ENCODE peak calls at places on chromosomes 4 and X, in ten cellular contexts. One of them, this sample, is unnamed.

GRCh38 chr4:147853706-147854105 is 121.8 kb downstream of the ARHGAP10 start:
- DNase-seq in MV-4-11: no peak
- DNase-seq in NCI-H1105: no peak
- DNase-seq in activated gamma-delta T cell treated with Interleukin-2 at 50 U/mL for 16 hours: no peak
- DNase-seq in stimulated activated CD4-positive, alpha-beta T cell treated with anti-CD3 and anti-CD28 coated beads, Interleukin-1b, Interleukin-23, amount 100 ng/mL, for 4 hours: no peak
- DNase-seq in astrocyte of the spinal cord: no peak
- DNase-seq in Caki2: no peak
- DNase-seq in KBM-7: no peak
- DNase-seq in tibial artery: no peak
- DNase-seq in activated naive CD4-positive, alpha-beta T cell treated with anti-CD3 and anti-CD28 coated beads for 36 hours: no peak
- DNase-seq in this sample: no peak

GRCh38 chrX:110284159-110284558 is 33.7 kb downstream of the AMMECR1 start:
- DNase-seq in MV-4-11: no peak
- DNase-seq in NCI-H1105: no peak
- DNase-seq in activated gamma-delta T cell treated with Interleukin-2 at 50 U/mL for 16 hours: no peak
- DNase-seq in stimulated activated CD4-positive, alpha-beta T cell treated with anti-CD3 and anti-CD28 coated beads, Interleukin-1b, Interleukin-23, amount 100 ng/mL, for 4 hours: no peak
- DNase-seq in astrocyte of the spinal cord: peak
- DNase-seq in Caki2: peak
- DNase-seq in KBM-7: no peak
- DNase-seq in tibial artery: no peak
- DNase-seq in activated naive CD4-positive, alpha-beta T cell treated with anti-CD3 and anti-CD28 coated beads for 36 hours: no peak
- DNase-seq in this sample: no peak

GRCh38 chr4:141905751-141906150 is 269.4 kb downstream of the IL15 start:
- DNase-seq in MV-4-11: no peak
- DNase-seq in NCI-H1105: no peak
- DNase-seq in activated gamma-delta T cell treated with Interleukin-2 at 50 U/mL for 16 hours: no peak
- DNase-seq in stimulated activated CD4-positive, alpha-beta T cell treated with anti-CD3 and anti-CD28 coated beads, Interleukin-1b, Interleukin-23, amount 100 ng/mL, for 4 hours: no peak
- DNase-seq in astrocyte of the spinal cord: peak
- DNase-seq in Caki2: no peak
- DNase-seq in KBM-7: no peak
- DNase-seq in tibial artery: no peak
- DNase-seq in activated naive CD4-positive, alpha-beta T cell treated with anti-CD3 and anti-CD28 coated beads for 36 hours: no peak
- DNase-seq in this sample: no peak

GRCh38 chr4:86846921-86847320 is 2.3 kb downstream of the SLC10A6 start:
- DNase-seq in MV-4-11: no peak
- DNase-seq in NCI-H1105: no peak
- DNase-seq in activated gamma-delta T cell treated with Interleukin-2 at 50 U/mL for 16 hours: no peak
- DNase-seq in stimulated activated CD4-positive, alpha-beta T cell treated with anti-CD3 and anti-CD28 coated beads, Interleukin-1b, Interleukin-23, amount 100 ng/mL, for 4 hours: no peak
- DNase-seq in astrocyte of the spinal cord: peak
- DNase-seq in Caki2: no peak
- DNase-seq in KBM-7: no peak
- DNase-seq in tibial artery: no peak
- DNase-seq in activated naive CD4-positive, alpha-beta T cell treated with anti-CD3 and anti-CD28 coated beads for 36 hours: no peak
- DNase-seq in this sample: no peak

GRCh38 chr4:182453830-182454229 is 210.6 kb downstream of the TENM3 start:
- DNase-seq in MV-4-11: no peak
- DNase-seq in NCI-H1105: peak
- DNase-seq in activated gamma-delta T cell treated with Interleukin-2 at 50 U/mL for 16 hours: no peak
- DNase-seq in stimulated activated CD4-positive, alpha-beta T cell treated with anti-CD3 and anti-CD28 coated beads, Interleukin-1b, Interleukin-23, amount 100 ng/mL, for 4 hours: no peak
- DNase-seq in astrocyte of the spinal cord: no peak
- DNase-seq in Caki2: no peak
- DNase-seq in KBM-7: no peak
- DNase-seq in tibial artery: no peak
- DNase-seq in activated naive CD4-positive, alpha-beta T cell treated with anti-CD3 and anti-CD28 coated beads for 36 hours: no peak
- DNase-seq in this sample: no peak

GRCh38 chr4:138199568-138200235 is 42.4 kb downstream of the SLC7A11 start:
- DNase-seq in MV-4-11: no peak
- DNase-seq in NCI-H1105: no peak
- DNase-seq in activated gamma-delta T cell treated with Interleukin-2 at 50 U/mL for 16 hours: no peak
- DNase-seq in stimulated activated CD4-positive, alpha-beta T cell treated with anti-CD3 and anti-CD28 coated beads, Interleukin-1b, Interleukin-23, amount 100 ng/mL, for 4 hours: no peak
- DNase-seq in astrocyte of the spinal cord: peak
- DNase-seq in Caki2: peak
- DNase-seq in KBM-7: no peak
- DNase-seq in tibial artery: no peak
- DNase-seq in activated naive CD4-positive, alpha-beta T cell treated with anti-CD3 and anti-CD28 coated beads for 36 hours: no peak
- DNase-seq in this sample: peak

GRCh38 chr4:6541789-6542188 is 33.2 kb upstream of the MAN2B2 start:
- DNase-seq in MV-4-11: no peak
- DNase-seq in NCI-H1105: no peak
- DNase-seq in activated gamma-delta T cell treated with Interleukin-2 at 50 U/mL for 16 hours: no peak
- DNase-seq in stimulated activated CD4-positive, alpha-beta T cell treated with anti-CD3 and anti-CD28 coated beads, Interleukin-1b, Interleukin-23, amount 100 ng/mL, for 4 hours: no peak
- DNase-seq in astrocyte of the spinal cord: no peak
- DNase-seq in Caki2: no peak
- DNase-seq in KBM-7: no peak
- DNase-seq in tibial artery: no peak
- DNase-seq in activated naive CD4-positive, alpha-beta T cell treated with anti-CD3 and anti-CD28 coated beads for 36 hours: no peak
- DNase-seq in this sample: no peak

GRCh38 chrX:12007881-12008280 is 130.4 kb upstream of the FRMPD4 start:
- DNase-seq in MV-4-11: no peak
- DNase-seq in NCI-H1105: no peak
- DNase-seq in activated gamma-delta T cell treated with Interleukin-2 at 50 U/mL for 16 hours: no peak
- DNase-seq in stimulated activated CD4-positive, alpha-beta T cell treated with anti-CD3 and anti-CD28 coated beads, Interleukin-1b, Interleukin-23, amount 100 ng/mL, for 4 hours: no peak
- DNase-seq in astrocyte of the spinal cord: peak
- DNase-seq in Caki2: peak
- DNase-seq in KBM-7: no peak
- DNase-seq in tibial artery: no peak
- DNase-seq in activated naive CD4-positive, alpha-beta T cell treated with anti-CD3 and anti-CD28 coated beads for 36 hours: peak
- DNase-seq in this sample: no peak

GRCh38 chr4:30396772-30397475 is 323.2 kb upstream of the PCDH7 start:
- DNase-seq in MV-4-11: peak
- DNase-seq in NCI-H1105: no peak
- DNase-seq in activated gamma-delta T cell treated with Interleukin-2 at 50 U/mL for 16 hours: no peak
- DNase-seq in stimulated activated CD4-positive, alpha-beta T cell treated with anti-CD3 and anti-CD28 coated beads, Interleukin-1b, Interleukin-23, amount 100 ng/mL, for 4 hours: no peak
- DNase-seq in astrocyte of the spinal cord: peak
- DNase-seq in Caki2: no peak
- DNase-seq in KBM-7: no peak
- DNase-seq in tibial artery: no peak
- DNase-seq in activated naive CD4-positive, alpha-beta T cell treated with anti-CD3 and anti-CD28 coated beads for 36 hours: no peak
- DNase-seq in this sample: no peak

GRCh38 chr4:94570558-94570957 is 118.8 kb downstream of the PDLIM5 start:
- DNase-seq in MV-4-11: no peak
- DNase-seq in NCI-H1105: no peak
- DNase-seq in activated gamma-delta T cell treated with Interleukin-2 at 50 U/mL for 16 hours: no peak
- DNase-seq in stimulated activated CD4-positive, alpha-beta T cell treated with anti-CD3 and anti-CD28 coated beads, Interleukin-1b, Interleukin-23, amount 100 ng/mL, for 4 hours: no peak
- DNase-seq in astrocyte of the spinal cord: no peak
- DNase-seq in Caki2: peak
- DNase-seq in KBM-7: no peak
- DNase-seq in tibial artery: no peak
- DNase-seq in activated naive CD4-positive, alpha-beta T cell treated with anti-CD3 and anti-CD28 coated beads for 36 hours: no peak
- DNase-seq in this sample: no peak

GRCh38 chr4:35105486-35105885 is 1138.8 kb downstream of the ARAP2 start:
- DNase-seq in MV-4-11: no peak
- DNase-seq in NCI-H1105: peak
- DNase-seq in activated gamma-delta T cell treated with Interleukin-2 at 50 U/mL for 16 hours: no peak
- DNase-seq in stimulated activated CD4-positive, alpha-beta T cell treated with anti-CD3 and anti-CD28 coated beads, Interleukin-1b, Interleukin-23, amount 100 ng/mL, for 4 hours: no peak
- DNase-seq in astrocyte of the spinal cord: no peak
- DNase-seq in Caki2: no peak
- DNase-seq in KBM-7: no peak
- DNase-seq in tibial artery: no peak
- DNase-seq in activated naive CD4-positive, alpha-beta T cell treated with anti-CD3 and anti-CD28 coated beads for 36 hours: no peak
- DNase-seq in this sample: no peak

GRCh38 chr4:152211936-152212675 is 323.8 kb downstream of the FBXW7 start:
- DNase-seq in MV-4-11: no peak
- DNase-seq in NCI-H1105: peak
- DNase-seq in activated gamma-delta T cell treated with Interleukin-2 at 50 U/mL for 16 hours: no peak
- DNase-seq in stimulated activated CD4-positive, alpha-beta T cell treated with anti-CD3 and anti-CD28 coated beads, Interleukin-1b, Interleukin-23, amount 100 ng/mL, for 4 hours: no peak
- DNase-seq in astrocyte of the spinal cord: no peak
- DNase-seq in Caki2: no peak
- DNase-seq in KBM-7: no peak
- DNase-seq in tibial artery: no peak
- DNase-seq in activated naive CD4-positive, alpha-beta T cell treated with anti-CD3 and anti-CD28 coated beads for 36 hours: no peak
- DNase-seq in this sample: no peak

GRCh38 chr4:137393043-137393442 is 139.3 kb downstream of the PCDH18 start:
- DNase-seq in MV-4-11: no peak
- DNase-seq in NCI-H1105: peak
- DNase-seq in activated gamma-delta T cell treated with Interleukin-2 at 50 U/mL for 16 hours: no peak
- DNase-seq in stimulated activated CD4-positive, alpha-beta T cell treated with anti-CD3 and anti-CD28 coated beads, Interleukin-1b, Interleukin-23, amount 100 ng/mL, for 4 hours: no peak
- DNase-seq in astrocyte of the spinal cord: peak
- DNase-seq in Caki2: no peak
- DNase-seq in KBM-7: no peak
- DNase-seq in tibial artery: no peak
- DNase-seq in activated naive CD4-positive, alpha-beta T cell treated with anti-CD3 and anti-CD28 coated beads for 36 hours: no peak
- DNase-seq in this sample: no peak

GRCh38 chr4:1192091-1192492 is 19.7 kb upstream of the SPON2 start:
- DNase-seq in MV-4-11: peak
- DNase-seq in NCI-H1105: no peak
- DNase-seq in activated gamma-delta T cell treated with Interleukin-2 at 50 U/mL for 16 hours: no peak
- DNase-seq in stimulated activated CD4-positive, alpha-beta T cell treated with anti-CD3 and anti-CD28 coated beads, Interleukin-1b, Interleukin-23, amount 100 ng/mL, for 4 hours: no peak
- DNase-seq in astrocyte of the spinal cord: peak
- DNase-seq in Caki2: peak
- DNase-seq in KBM-7: no peak
- DNase-seq in tibial artery: peak
- DNase-seq in activated naive CD4-positive, alpha-beta T cell treated with anti-CD3 and anti-CD28 coated beads for 36 hours: no peak
- DNase-seq in this sample: peak

GRCh38 chr4:188942606-188943005 is 803.4 kb downstream of the TRIML1 start:
- DNase-seq in MV-4-11: no peak
- DNase-seq in NCI-H1105: no peak
- DNase-seq in activated gamma-delta T cell treated with Interleukin-2 at 50 U/mL for 16 hours: no peak
- DNase-seq in stimulated activated CD4-positive, alpha-beta T cell treated with anti-CD3 and anti-CD28 coated beads, Interleukin-1b, Interleukin-23, amount 100 ng/mL, for 4 hours: no peak
- DNase-seq in astrocyte of the spinal cord: no peak
- DNase-seq in Caki2: no peak
- DNase-seq in KBM-7: no peak
- DNase-seq in tibial artery: no peak
- DNase-seq in activated naive CD4-positive, alpha-beta T cell treated with anti-CD3 and anti-CD28 coated beads for 36 hours: no peak
- DNase-seq in this sample: no peak

GRCh38 chr4:182144621-182145359 is 98.4 kb upstream of the TENM3 start:
- DNase-seq in MV-4-11: no peak
- DNase-seq in NCI-H1105: peak
- DNase-seq in activated gamma-delta T cell treated with Interleukin-2 at 50 U/mL for 16 hours: no peak
- DNase-seq in stimulated activated CD4-positive, alpha-beta T cell treated with anti-CD3 and anti-CD28 coated beads, Interleukin-1b, Interleukin-23, amount 100 ng/mL, for 4 hours: no peak
- DNase-seq in astrocyte of the spinal cord: peak
- DNase-seq in Caki2: peak
- DNase-seq in KBM-7: no peak
- DNase-seq in tibial artery: no peak
- DNase-seq in activated naive CD4-positive, alpha-beta T cell treated with anti-CD3 and anti-CD28 coated beads for 36 hours: no peak
- DNase-seq in this sample: peak

GRCh38 chr4:111836601-111837000 is 308.7 kb upstream of the FAM241A start:
- DNase-seq in MV-4-11: no peak
- DNase-seq in NCI-H1105: no peak
- DNase-seq in activated gamma-delta T cell treated with Interleukin-2 at 50 U/mL for 16 hours: no peak
- DNase-seq in stimulated activated CD4-positive, alpha-beta T cell treated with anti-CD3 and anti-CD28 coated beads, Interleukin-1b, Interleukin-23, amount 100 ng/mL, for 4 hours: no peak
- DNase-seq in astrocyte of the spinal cord: no peak
- DNase-seq in Caki2: no peak
- DNase-seq in KBM-7: no peak
- DNase-seq in tibial artery: no peak
- DNase-seq in activated naive CD4-positive, alpha-beta T cell treated with anti-CD3 and anti-CD28 coated beads for 36 hours: no peak
- DNase-seq in this sample: peak

GRCh38 chr4:126834854-126835253 is 797.9 kb upstream of the INTU start:
- DNase-seq in MV-4-11: no peak
- DNase-seq in NCI-H1105: no peak
- DNase-seq in activated gamma-delta T cell treated with Interleukin-2 at 50 U/mL for 16 hours: no peak
- DNase-seq in stimulated activated CD4-positive, alpha-beta T cell treated with anti-CD3 and anti-CD28 coated beads, Interleukin-1b, Interleukin-23, amount 100 ng/mL, for 4 hours: no peak
- DNase-seq in astrocyte of the spinal cord: no peak
- DNase-seq in Caki2: no peak
- DNase-seq in KBM-7: no peak
- DNase-seq in tibial artery: no peak
- DNase-seq in activated naive CD4-positive, alpha-beta T cell treated with anti-CD3 and anti-CD28 coated beads for 36 hours: no peak
- DNase-seq in this sample: no peak

GRCh38 chrX:136586386-136586785 is 54.4 kb downstream of the VGLL1 start:
- DNase-seq in MV-4-11: peak
- DNase-seq in NCI-H1105: no peak
- DNase-seq in activated gamma-delta T cell treated with Interleukin-2 at 50 U/mL for 16 hours: peak
- DNase-seq in stimulated activated CD4-positive, alpha-beta T cell treated with anti-CD3 and anti-CD28 coated beads, Interleukin-1b, Interleukin-23, amount 100 ng/mL, for 4 hours: no peak
- DNase-seq in astrocyte of the spinal cord: peak
- DNase-seq in Caki2: no peak
- DNase-seq in KBM-7: peak
- DNase-seq in tibial artery: no peak
- DNase-seq in activated naive CD4-positive, alpha-beta T cell treated with anti-CD3 and anti-CD28 coated beads for 36 hours: peak
- DNase-seq in this sample: peak

GRCh38 chrX:27591938-27592337 is 1.8 kb downstream of the DCAF8L2 start:
- DNase-seq in MV-4-11: no peak
- DNase-seq in NCI-H1105: no peak
- DNase-seq in activated gamma-delta T cell treated with Interleukin-2 at 50 U/mL for 16 hours: no peak
- DNase-seq in stimulated activated CD4-positive, alpha-beta T cell treated with anti-CD3 and anti-CD28 coated beads, Interleukin-1b, Interleukin-23, amount 100 ng/mL, for 4 hours: no peak
- DNase-seq in astrocyte of the spinal cord: no peak
- DNase-seq in Caki2: no peak
- DNase-seq in KBM-7: no peak
- DNase-seq in tibial artery: no peak
- DNase-seq in activated naive CD4-positive, alpha-beta T cell treated with anti-CD3 and anti-CD28 coated beads for 36 hours: no peak
- DNase-seq in this sample: no peak

GRCh38 chr4:106201373-106201772 is 114.6 kb downstream of the TBCK start:
- DNase-seq in MV-4-11: peak
- DNase-seq in NCI-H1105: no peak
- DNase-seq in activated gamma-delta T cell treated with Interleukin-2 at 50 U/mL for 16 hours: no peak
- DNase-seq in stimulated activated CD4-positive, alpha-beta T cell treated with anti-CD3 and anti-CD28 coated beads, Interleukin-1b, Interleukin-23, amount 100 ng/mL, for 4 hours: no peak
- DNase-seq in astrocyte of the spinal cord: peak
- DNase-seq in Caki2: peak
- DNase-seq in KBM-7: peak
- DNase-seq in tibial artery: no peak
- DNase-seq in activated naive CD4-positive, alpha-beta T cell treated with anti-CD3 and anti-CD28 coated beads for 36 hours: no peak
- DNase-seq in this sample: peak

GRCh38 chr4:37453004-37453360 is 208.4 kb downstream of the NWD2 start:
- DNase-seq in MV-4-11: peak
- DNase-seq in NCI-H1105: peak
- DNase-seq in activated gamma-delta T cell treated with Interleukin-2 at 50 U/mL for 16 hours: no peak
- DNase-seq in stimulated activated CD4-positive, alpha-beta T cell treated with anti-CD3 and anti-CD28 coated beads, Interleukin-1b, Interleukin-23, amount 100 ng/mL, for 4 hours: no peak
- DNase-seq in astrocyte of the spinal cord: peak
- DNase-seq in Caki2: peak
- DNase-seq in KBM-7: peak
- DNase-seq in tibial artery: no peak
- DNase-seq in activated naive CD4-positive, alpha-beta T cell treated with anti-CD3 and anti-CD28 coated beads for 36 hours: peak
- DNase-seq in this sample: peak

GRCh38 chr4:7785017-7785416 is 154.6 kb downstream of the AFAP1 start:
- DNase-seq in MV-4-11: no peak
- DNase-seq in NCI-H1105: no peak
- DNase-seq in activated gamma-delta T cell treated with Interleukin-2 at 50 U/mL for 16 hours: no peak
- DNase-seq in stimulated activated CD4-positive, alpha-beta T cell treated with anti-CD3 and anti-CD28 coated beads, Interleukin-1b, Interleukin-23, amount 100 ng/mL, for 4 hours: no peak
- DNase-seq in astrocyte of the spinal cord: peak
- DNase-seq in Caki2: no peak
- DNase-seq in KBM-7: no peak
- DNase-seq in tibial artery: no peak
- DNase-seq in activated naive CD4-positive, alpha-beta T cell treated with anti-CD3 and anti-CD28 coated beads for 36 hours: peak
- DNase-seq in this sample: no peak

GRCh38 chr4:1296324-1297022 is 6.8 kb downstream of the MAEA start:
- DNase-seq in MV-4-11: no peak
- DNase-seq in NCI-H1105: no peak
- DNase-seq in activated gamma-delta T cell treated with Interleukin-2 at 50 U/mL for 16 hours: no peak
- DNase-seq in stimulated activated CD4-positive, alpha-beta T cell treated with anti-CD3 and anti-CD28 coated beads, Interleukin-1b, Interleukin-23, amount 100 ng/mL, for 4 hours: no peak
- DNase-seq in astrocyte of the spinal cord: no peak
- DNase-seq in Caki2: no peak
- DNase-seq in KBM-7: no peak
- DNase-seq in tibial artery: no peak
- DNase-seq in activated naive CD4-positive, alpha-beta T cell treated with anti-CD3 and anti-CD28 coated beads for 36 hours: no peak
- DNase-seq in this sample: no peak